ENCODE peak calls at places on chromosomes 4 and X, in ten cellular contexts. One of them, this sample, is unnamed.

GRCh38 chrX:135411893-135412292 is 9.9 kb upstream of the SMIM10L2A start:
- DNase-seq in left ventricle myocardium inferior: no peak
- DNase-seq in NCI-H460: peak; percentile 20
- DNase-seq in HT-29: no peak
- DNase-seq in NCI-H1105: no peak
- DNase-seq in GM23248: peak; percentile 1
- DNase-seq in NAMALWA: no peak
- DNase-seq in Panc1: no peak
- DNase-seq in EH: peak; percentile 33
- DNase-seq in breast epithelium: no peak
- DNase-seq in this sample: no peak

GRCh38 chrX:143788265-143788664 is 67.7 kb upstream of the SPANXN2 start:
- DNase-seq in left ventricle myocardium inferior: no peak
- DNase-seq in NCI-H460: peak; percentile 15
- DNase-seq in HT-29: peak; percentile 67
- DNase-seq in NCI-H1105: no peak
- DNase-seq in GM23248: peak; percentile 27
- DNase-seq in NAMALWA: peak; percentile 3
- DNase-seq in Panc1: peak; percentile 2
- DNase-seq in EH: peak; percentile 1
- DNase-seq in breast epithelium: no peak
- DNase-seq in this sample: no peak

GRCh38 chr4:54099959-54100606 is at the start of gene GSX2:
- DNase-seq in left ventricle myocardium inferior: peak; percentile 37
- DNase-seq in NCI-H460: no peak
- DNase-seq in HT-29: no peak
- DNase-seq in NCI-H1105: no peak
- DNase-seq in GM23248: peak; percentile 77
- DNase-seq in NAMALWA: no peak
- DNase-seq in Panc1: no peak
- DNase-seq in EH: peak; percentile 37
- DNase-seq in breast epithelium: no peak
- DNase-seq in this sample: peak; percentile 14

GRCh38 chr4:185920691-185921260 is 108.8 kb upstream of the SORBS2 start:
- DNase-seq in left ventricle myocardium inferior: no peak
- DNase-seq in NCI-H460: no peak
- DNase-seq in HT-29: no peak
- DNase-seq in NCI-H1105: no peak
- DNase-seq in GM23248: no peak
- DNase-seq in NAMALWA: no peak
- DNase-seq in Panc1: no peak
- DNase-seq in EH: no peak
- DNase-seq in breast epithelium: no peak
- DNase-seq in this sample: no peak

GRCh38 chr4:25619601-25620000 is 36.0 kb upstream of the SLC34A2 start:
- DNase-seq in left ventricle myocardium inferior: no peak
- DNase-seq in NCI-H460: no peak
- DNase-seq in HT-29: no peak
- DNase-seq in NCI-H1105: no peak
- DNase-seq in GM23248: no peak
- DNase-seq in NAMALWA: no peak
- DNase-seq in Panc1: no peak
- DNase-seq in EH: no peak
- DNase-seq in breast epithelium: no peak
- DNase-seq in this sample: no peak

GRCh38 chrX:37993857-37994619 is 12.3 kb upstream of the SYTL5 start:
- DNase-seq in left ventricle myocardium inferior: no peak
- DNase-seq in NCI-H460: no peak
- DNase-seq in HT-29: peak; percentile 51
- DNase-seq in NCI-H1105: peak; percentile 94
- DNase-seq in GM23248: no peak
- DNase-seq in NAMALWA: peak; percentile 35
- DNase-seq in Panc1: no peak
- DNase-seq in EH: no peak
- DNase-seq in breast epithelium: no peak
- DNase-seq in this sample: no peak

GRCh38 chrX:148069759-148070503 is 88.8 kb downstream of the FMR1NB start:
- DNase-seq in left ventricle myocardium inferior: no peak
- DNase-seq in NCI-H460: no peak
- DNase-seq in HT-29: no peak
- DNase-seq in NCI-H1105: no peak
- DNase-seq in GM23248: no peak
- DNase-seq in NAMALWA: no peak
- DNase-seq in Panc1: no peak
- DNase-seq in EH: no peak
- DNase-seq in breast epithelium: no peak
- DNase-seq in this sample: no peak

GRCh38 chr4:82744284-82744963 is 54.2 kb downstream of the SCD5 start:
- DNase-seq in left ventricle myocardium inferior: no peak
- DNase-seq in NCI-H460: no peak
- DNase-seq in HT-29: no peak
- DNase-seq in NCI-H1105: no peak
- DNase-seq in GM23248: peak; percentile 29
- DNase-seq in NAMALWA: no peak
- DNase-seq in Panc1: no peak
- DNase-seq in EH: no peak
- DNase-seq in breast epithelium: no peak
- DNase-seq in this sample: no peak

GRCh38 chr4:38661371-38661770 is 2.6 kb upstream of the KLF3 start:
- DNase-seq in left ventricle myocardium inferior: no peak
- DNase-seq in NCI-H460: no peak
- DNase-seq in HT-29: no peak
- DNase-seq in NCI-H1105: no peak
- DNase-seq in GM23248: no peak
- DNase-seq in NAMALWA: no peak
- DNase-seq in Panc1: no peak
- DNase-seq in EH: no peak
- DNase-seq in breast epithelium: no peak
- DNase-seq in this sample: no peak

GRCh38 chrX:51144828-51145442 is 187.7 kb upstream of the NUDT10 start:
- DNase-seq in left ventricle myocardium inferior: no peak
- DNase-seq in NCI-H460: peak; percentile 30
- DNase-seq in HT-29: peak; percentile 76
- DNase-seq in NCI-H1105: peak; percentile 9
- DNase-seq in GM23248: peak; percentile 37
- DNase-seq in NAMALWA: peak; percentile 57
- DNase-seq in Panc1: peak; percentile 18
- DNase-seq in EH: peak; percentile 39
- DNase-seq in breast epithelium: no peak
- DNase-seq in this sample: peak; percentile 5

GRCh38 chr4:164337219-164337944 is 416.5 kb upstream of the SMIM31 start:
- DNase-seq in left ventricle myocardium inferior: no peak
- DNase-seq in NCI-H460: no peak
- DNase-seq in HT-29: no peak
- DNase-seq in NCI-H1105: no peak
- DNase-seq in GM23248: no peak
- DNase-seq in NAMALWA: no peak
- DNase-seq in Panc1: no peak
- DNase-seq in EH: no peak
- DNase-seq in breast epithelium: no peak
- DNase-seq in this sample: no peak

GRCh38 chrX:115018040-115018647 is 728 bp upstream of the IL13RA2 start:
- DNase-seq in left ventricle myocardium inferior: no peak
- DNase-seq in NCI-H460: no peak
- DNase-seq in HT-29: peak; percentile 56
- DNase-seq in NCI-H1105: no peak
- DNase-seq in GM23248: peak; percentile 33
- DNase-seq in NAMALWA: peak; percentile 20
- DNase-seq in Panc1: no peak
- DNase-seq in EH: no peak
- DNase-seq in breast epithelium: no peak
- DNase-seq in this sample: no peak

GRCh38 chrX:134025986-134026731 is 40.8 kb upstream of the GPC3 start:
- DNase-seq in left ventricle myocardium inferior: no peak
- DNase-seq in NCI-H460: no peak
- DNase-seq in HT-29: no peak
- DNase-seq in NCI-H1105: no peak
- DNase-seq in GM23248: no peak
- DNase-seq in NAMALWA: peak; percentile 7
- DNase-seq in Panc1: no peak
- DNase-seq in EH: no peak
- DNase-seq in breast epithelium: no peak
- DNase-seq in this sample: no peak

GRCh38 chr4:168701061-168701460 is 204.2 kb downstream of the PALLD start:
- DNase-seq in left ventricle myocardium inferior: no peak
- DNase-seq in NCI-H460: no peak
- DNase-seq in HT-29: no peak
- DNase-seq in NCI-H1105: no peak
- DNase-seq in GM23248: no peak
- DNase-seq in NAMALWA: no peak
- DNase-seq in Panc1: no peak
- DNase-seq in EH: no peak
- DNase-seq in breast epithelium: no peak
- DNase-seq in this sample: no peak

GRCh38 chrX:72479324-72480274 is 93.0 kb downstream of the HDAC8 start:
- DNase-seq in left ventricle myocardium inferior: no peak
- DNase-seq in NCI-H460: no peak
- DNase-seq in HT-29: peak; percentile 69
- DNase-seq in NCI-H1105: no peak
- DNase-seq in GM23248: no peak
- DNase-seq in NAMALWA: no peak
- DNase-seq in Panc1: no peak
- DNase-seq in EH: no peak
- DNase-seq in breast epithelium: no peak
- DNase-seq in this sample: no peak

GRCh38 chr4:89556596-89557305 is 249.2 kb upstream of the GPRIN3 start:
- DNase-seq in left ventricle myocardium inferior: no peak
- DNase-seq in NCI-H460: no peak
- DNase-seq in HT-29: no peak
- DNase-seq in NCI-H1105: no peak
- DNase-seq in GM23248: peak; percentile 11
- DNase-seq in NAMALWA: no peak
- DNase-seq in Panc1: no peak
- DNase-seq in EH: no peak
- DNase-seq in breast epithelium: no peak
- DNase-seq in this sample: no peak

GRCh38 chr4:3820016-3820805 is 54.0 kb downstream of the ADRA2C start:
- DNase-seq in left ventricle myocardium inferior: no peak
- DNase-seq in NCI-H460: no peak
- DNase-seq in HT-29: no peak
- DNase-seq in NCI-H1105: no peak
- DNase-seq in GM23248: no peak
- DNase-seq in NAMALWA: no peak
- DNase-seq in Panc1: no peak
- DNase-seq in EH: no peak
- DNase-seq in breast epithelium: no peak
- DNase-seq in this sample: no peak

GRCh38 chr4:110354460-110354859 is 121.5 kb upstream of the ENPEP start:
- DNase-seq in left ventricle myocardium inferior: no peak
- DNase-seq in NCI-H460: no peak
- DNase-seq in HT-29: no peak
- DNase-seq in NCI-H1105: no peak
- DNase-seq in GM23248: no peak
- DNase-seq in NAMALWA: no peak
- DNase-seq in Panc1: no peak
- DNase-seq in EH: no peak
- DNase-seq in breast epithelium: no peak
- DNase-seq in this sample: no peak

GRCh38 chrX:74925210-74926088 is at the start of gene NEXMIF:
- DNase-seq in left ventricle myocardium inferior: peak; percentile 18
- DNase-seq in NCI-H460: peak; percentile 27
- DNase-seq in HT-29: no peak
- DNase-seq in NCI-H1105: peak; percentile 56
- DNase-seq in GM23248: peak; percentile 45
- DNase-seq in NAMALWA: no peak
- DNase-seq in Panc1: no peak
- DNase-seq in EH: peak; percentile 3
- DNase-seq in breast epithelium: no peak
- DNase-seq in this sample: peak; percentile 55

GRCh38 chrX:120857240-120857639 is 18.4 kb downstream of the CT47B1 start:
- DNase-seq in left ventricle myocardium inferior: no peak
- DNase-seq in NCI-H460: no peak
- DNase-seq in HT-29: peak; percentile 28
- DNase-seq in NCI-H1105: no peak
- DNase-seq in GM23248: peak; percentile 0
- DNase-seq in NAMALWA: peak; percentile 6
- DNase-seq in Panc1: no peak
- DNase-seq in EH: peak; percentile 9
- DNase-seq in breast epithelium: no peak
- DNase-seq in this sample: no peak

GRCh38 chr4:55175779-55176231 is 50.4 kb upstream of the KDR start:
- DNase-seq in left ventricle myocardium inferior: no peak
- DNase-seq in NCI-H460: no peak
- DNase-seq in HT-29: no peak
- DNase-seq in NCI-H1105: no peak
- DNase-seq in GM23248: peak; percentile 84
- DNase-seq in NAMALWA: no peak
- DNase-seq in Panc1: peak; percentile 28
- DNase-seq in EH: peak; percentile 93
- DNase-seq in breast epithelium: no peak
- DNase-seq in this sample: no peak

GRCh38 chr4:170091069-170091696 is 1.4 kb upstream of the AADAT start:
- DNase-seq in left ventricle myocardium inferior: no peak
- DNase-seq in NCI-H460: no peak
- DNase-seq in HT-29: no peak
- DNase-seq in NCI-H1105: no peak
- DNase-seq in GM23248: no peak
- DNase-seq in NAMALWA: no peak
- DNase-seq in Panc1: no peak
- DNase-seq in EH: no peak
- DNase-seq in breast epithelium: no peak
- DNase-seq in this sample: no peak

GRCh38 chr4:47926667-47927258 is 12.4 kb upstream of the NFXL1 start:
- DNase-seq in left ventricle myocardium inferior: no peak
- DNase-seq in NCI-H460: peak; percentile 49
- DNase-seq in HT-29: peak; percentile 91
- DNase-seq in NCI-H1105: peak; percentile 26
- DNase-seq in GM23248: peak; percentile 60
- DNase-seq in NAMALWA: peak; percentile 69
- DNase-seq in Panc1: peak; percentile 27
- DNase-seq in EH: peak; percentile 60
- DNase-seq in breast epithelium: no peak
- DNase-seq in this sample: peak; percentile 62

GRCh38 chr4:110704748-110705439 is 82.0 kb upstream of the PITX2 start:
- DNase-seq in left ventricle myocardium inferior: no peak
- DNase-seq in NCI-H460: no peak
- DNase-seq in HT-29: no peak
- DNase-seq in NCI-H1105: no peak
- DNase-seq in GM23248: no peak
- DNase-seq in NAMALWA: peak; percentile 61
- DNase-seq in Panc1: no peak
- DNase-seq in EH: no peak
- DNase-seq in breast epithelium: no peak
- DNase-seq in this sample: no peak

GRCh38 chr4:145093638-145094037 is 4.4 kb downstream of the ANAPC10 start:
- DNase-seq in left ventricle myocardium inferior: no peak
- DNase-seq in NCI-H460: no peak
- DNase-seq in HT-29: no peak
- DNase-seq in NCI-H1105: no peak
- DNase-seq in GM23248: peak; percentile 9
- DNase-seq in NAMALWA: no peak
- DNase-seq in Panc1: no peak
- DNase-seq in EH: no peak
- DNase-seq in breast epithelium: no peak
- DNase-seq in this sample: no peak

GRCh38 chr4:174522183-174523002 is at the start of gene HPGD:
- DNase-seq in left ventricle myocardium inferior: peak; percentile 37
- DNase-seq in NCI-H460: no peak
- DNase-seq in HT-29: peak; percentile 59
- DNase-seq in NCI-H1105: peak; percentile 31
- DNase-seq in GM23248: peak; percentile 46
- DNase-seq in NAMALWA: peak; percentile 67
- DNase-seq in Panc1: no peak
- DNase-seq in EH: no peak
- DNase-seq in breast epithelium: no peak
- DNase-seq in this sample: no peak

GRCh38 chrX:80120335-80120734 is 105.8 kb downstream of the TBX22 start:
- DNase-seq in left ventricle myocardium inferior: no peak
- DNase-seq in NCI-H460: no peak
- DNase-seq in HT-29: no peak
- DNase-seq in NCI-H1105: no peak
- DNase-seq in GM23248: no peak
- DNase-seq in NAMALWA: no peak
- DNase-seq in Panc1: no peak
- DNase-seq in EH: no peak
- DNase-seq in breast epithelium: no peak
- DNase-seq in this sample: no peak

GRCh38 chrX:270848-271367 is 10.3 kb upstream of the PLCXD1 start:
- DNase-seq in left ventricle myocardium inferior: peak; percentile 10
- DNase-seq in NCI-H460: no peak
- DNase-seq in HT-29: no peak
- DNase-seq in NCI-H1105: no peak
- DNase-seq in GM23248: no peak
- DNase-seq in NAMALWA: no peak
- DNase-seq in Panc1: no peak
- DNase-seq in EH: no peak
- DNase-seq in breast epithelium: peak; percentile 42
- DNase-seq in this sample: no peak